ENCODE peak calls at places on chromosomes 1 and 21, in seven cellular contexts. D, W, O, E, P, I and Y are unnamed samples.

GRCh38 chr21:39313042-39313456 is 383 bp downstream of the BRWD1 start:
- DNase-seq in P (no peak), D (peak; percentile 40), W (peak; percentile 87), I (no peak), O (no peak), E (no peak), Y (no peak)

GRCh38 chr21:31945576-31945975 is 72.8 kb downstream of the HUNK start:
- DNase-seq in I (no peak), D (no peak), P (no peak), E (no peak), W (no peak), O (no peak), Y (no peak)

GRCh38 chr1:67441183-67441582 is 11.0 kb upstream of the SERBP1 start:
- DNase-seq in D (peak; percentile 48), W (no peak), I (peak; percentile 35), P (no peak), O (no peak), E (no peak), Y (no peak)

GRCh38 chr1:234900601-234901000 is 228.0 kb downstream of the TOMM20 start:
- DNase-seq in E (no peak), O (no peak), I (no peak), P (no peak), D (no peak), W (no peak), Y (no peak)

GRCh38 chr1:94792473-94792875 is 27.7 kb upstream of the SLC44A3 start:
- DNase-seq in W (no peak), I (peak; percentile 48), D (no peak), P (no peak), O (no peak), E (no peak), Y (peak; percentile 47)

GRCh38 chr1:80778094-80778840 is 1022.5 kb upstream of the ADGRL2 start:
- DNase-seq in O (no peak), W (peak; percentile 36), D (no peak), E (no peak), I (no peak), P (no peak), Y (no peak)

GRCh38 chr1:54949971-54950360 is 30.5 kb upstream of the TMEM61 start:
- DNase-seq in E (no peak), O (no peak), P (no peak), W (no peak), I (no peak), D (no peak), Y (no peak)

GRCh38 chr1:89781494-89782126 is 39.2 kb upstream of the LRRC8D start:
- DNase-seq in E (no peak), W (no peak), O (peak; percentile 63), P (peak; percentile 66), I (no peak), D (no peak), Y (peak; percentile 50)

GRCh38 chr1:61428146-61428545 is 296.8 kb downstream of the TM2D1 start:
- DNase-seq in I (no peak), E (no peak), D (no peak), P (no peak), W (no peak), O (no peak), Y (no peak)

GRCh38 chr1:167805041-167805556 is 83.3 kb downstream of the MPZL1 start:
- DNase-seq in I (peak; percentile 3), P (no peak), W (no peak), D (no peak), O (no peak), E (no peak), Y (no peak)

GRCh38 chr1:79043506-79043905 is 37.0 kb upstream of the ADGRL4 start:
- DNase-seq in E (no peak), O (no peak), W (no peak), D (no peak), I (no peak), P (no peak), Y (no peak)

GRCh38 chr1:216576246-216576645 is 147.0 kb downstream of the ESRRG start:
- DNase-seq in E (no peak), D (no peak), O (peak; percentile 6), W (no peak), I (no peak), P (no peak), Y (no peak)

GRCh38 chr1:111142358-111142975 is 2.4 kb downstream of the CEPT1 start:
- DNase-seq in P (no peak), W (no peak), I (no peak), E (no peak), D (no peak), O (no peak), Y (no peak)